ENCODE peak calls at places on chromosome X, in six cellular contexts. D, M, T, G, X and C are unnamed samples.
A peak's percentile ranks its signal among the peaks of the same experiment; 100 is the strongest.

GRCh38 chrX:39837688-39838087 is 260.1 kb downstream of the BCOR start:
- DNase-seq in D (no peak), M (no peak), T (no peak), G (no peak), X (no peak), C (no peak)

GRCh38 chrX:47662144-47662657 is 3.2 kb upstream of the UXT start:
- DNase-seq in D (peak; percentile 76), M (no peak), T (no peak), G (peak; percentile 32), X (no peak), C (no peak)

GRCh38 chrX:38271154-38271716 is 50.6 kb upstream of the SRPX start:
- DNase-seq in D (no peak), M (peak; percentile 62), T (no peak), G (no peak), X (no peak), C (no peak)

GRCh38 chrX:3184176-3184930 is 143.1 kb downstream of the ARSF start:
- DNase-seq in D (no peak), M (no peak), T (no peak), G (no peak), X (no peak), C (no peak)

GRCh38 chrX:50613846-50614245 is 143.2 kb upstream of the DGKK start:
- DNase-seq in D (peak; percentile 12), M (no peak), T (no peak), G (no peak), X (no peak), C (no peak)

GRCh38 chrX:21840199-21840557 is 761 bp downstream of the MBTPS2 start:
- DNase-seq in D (no peak), M (no peak), T (no peak), G (no peak), X (no peak), C (no peak)

GRCh38 chrX:31012509-31013025 is 59.3 kb downstream of the FTHL17 start:
- DNase-seq in D (no peak), M (no peak), T (no peak), G (no peak), X (no peak), C (no peak)

GRCh38 chrX:65451663-65452062 is 82.9 kb downstream of the LAS1L start:
- DNase-seq in D (peak; percentile 8), M (no peak), T (no peak), G (no peak), X (no peak), C (no peak)

GRCh38 chrX:148268646-148269045 is 231.8 kb upstream of the AFF2 start:
- DNase-seq in D (no peak), M (no peak), T (no peak), G (no peak), X (no peak), C (no peak)

GRCh38 chrX:48498374-48498809 is 10.4 kb upstream of the PORCN start:
- DNase-seq in D (peak; percentile 73), M (no peak), T (no peak), G (no peak), X (no peak), C (no peak)

GRCh38 chrX:106037835-106038473 is 573 bp downstream of the SERPINA7 start:
- DNase-seq in D (no peak), M (no peak), T (no peak), G (no peak), X (no peak), C (no peak)

GRCh38 chrX:106039920-106040319 is 1.4 kb upstream of the SERPINA7 start:
- DNase-seq in D (peak; percentile 17), M (no peak), T (no peak), G (no peak), X (no peak), C (no peak)

GRCh38 chrX:106038625-106039024 is at the start of gene SERPINA7:
- DNase-seq in D (no peak), M (no peak), T (no peak), G (no peak), X (no peak), C (no peak)

GRCh38 chrX:106036716-106037115 is 1.8 kb downstream of the SERPINA7 start:
- DNase-seq in D (no peak), M (no peak), T (no peak), G (no peak), X (no peak), C (no peak)

GRCh38 chrX:106035064-106035463 is 3.5 kb downstream of the SERPINA7 start:
- DNase-seq in D (no peak), M (no peak), T (no peak), G (no peak), X (no peak), C (no peak)
- TF ChIP-seq CTCF in D (peak; percentile 51), M (peak; percentile 36), T (no peak), G (no peak), X (no peak), C (no peak)

GRCh38 chrX:18895157-18895952 is 88.6 kb downstream of the PHKA2 start:
- DNase-seq in D (peak; percentile 86), M (no peak), T (no peak), G (peak; percentile 42), X (no peak), C (no peak)
- TF ChIP-seq CTCF in D (peak; percentile 75), M (peak; percentile 11), T (peak; percentile 63), G (no peak), X (no peak), C (peak; percentile 68)

GRCh38 chrX:118839334-118839958 is 15.8 kb downstream of the ZCCHC12 start:
- DNase-seq in D (peak; percentile 26), M (peak; percentile 28), T (peak; percentile 14), G (peak; percentile 66), X (peak; percentile 25), C (peak; percentile 18)
- TF ChIP-seq CTCF in D (peak; percentile 59), M (peak; percentile 40), T (peak; percentile 68), G (peak; percentile 56), X (peak; percentile 48), C (peak; percentile 68)

DNA sequence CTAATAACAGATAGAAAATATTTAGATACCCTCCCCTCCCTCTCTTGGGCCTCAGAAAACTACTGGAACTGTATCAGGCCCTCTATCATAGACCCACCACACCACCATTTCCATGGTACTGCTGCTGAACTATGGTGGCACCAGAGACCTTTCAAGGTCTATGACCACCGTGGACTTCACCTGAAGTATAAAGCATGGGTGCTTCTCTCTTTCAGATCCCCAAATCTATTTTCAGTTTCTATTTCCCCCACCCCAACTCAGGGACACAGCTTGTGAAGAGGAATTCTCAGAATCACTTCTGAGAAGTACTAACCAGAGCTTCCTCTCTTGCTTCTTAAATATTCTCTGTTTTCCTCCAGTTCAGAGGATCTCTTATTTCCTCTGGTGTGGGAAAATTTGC is 840.8 kb upstream of the HTR2C start:
- DNase-seq in D (no peak), M (no peak), T (no peak), G (no peak), X (no peak), C (no peak)
- TF ChIP-seq CTCF in D (no peak), M (peak; percentile 10), T (no peak), G (no peak), X (no peak), C (no peak)

DNA sequence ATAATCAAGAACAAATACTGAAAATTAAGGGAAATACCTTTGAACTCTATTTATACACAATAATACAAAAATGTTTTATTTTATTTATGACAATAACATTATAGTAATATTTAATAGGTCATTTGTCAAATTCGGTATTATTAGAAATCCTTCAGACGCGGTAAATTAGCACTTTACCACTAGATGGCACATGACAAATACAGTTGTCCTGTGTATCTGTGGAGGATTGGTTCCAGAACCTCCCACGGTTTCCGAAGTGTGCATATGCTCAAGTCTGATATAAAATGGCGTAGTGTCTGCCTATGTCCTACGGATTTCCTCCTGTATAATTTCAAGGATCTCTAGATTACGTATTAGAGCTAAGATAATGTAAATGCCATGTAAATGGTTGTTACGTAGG is 8.1 kb upstream of the LINC00632 start:
- DNase-seq in D (no peak), M (no peak), T (no peak), G (no peak), X (no peak), C (no peak)
- TF ChIP-seq CTCF in D (peak; percentile 20), M (peak; percentile 42), T (peak; percentile 29), G (no peak), X (no peak), C (peak; percentile 22)

DNA sequence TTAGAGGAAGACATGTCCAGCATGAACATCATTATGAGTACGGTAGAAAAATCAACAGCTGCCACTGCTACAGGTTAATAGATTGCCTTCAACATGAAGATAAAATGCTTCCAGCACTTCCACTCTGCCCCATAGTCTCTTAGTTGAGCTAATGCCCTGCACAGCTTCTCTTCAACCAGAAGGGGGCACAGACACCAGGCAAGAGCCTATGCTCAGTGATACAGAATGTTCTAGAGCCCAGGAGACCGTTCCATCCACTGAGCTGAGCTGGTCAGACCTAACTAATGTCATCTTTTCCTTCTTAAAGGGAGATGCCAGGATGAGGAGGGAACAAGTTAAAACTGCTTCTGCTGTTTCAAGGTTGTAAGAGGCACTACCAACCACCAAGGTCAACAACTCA is 42.2 kb downstream of the SMIM10L2A start:
- DNase-seq in D (no peak), M (no peak), T (no peak), G (no peak), X (no peak), C (no peak)
- TF ChIP-seq CTCF in D (peak; percentile 37), M (peak; percentile 57), T (no peak), G (no peak), X (no peak), C (no peak)